ENCODE peak calls at places on chromosomes 11 and 22, in seven cellular contexts. S is HFFc6; N is HFF-Myc; E is fibroblast of lung; H is left ventricle myocardium inferior; K is fibroblast of the aortic adventitia; U is activated CD8-positive, alpha-beta T cell treated with anti-CD3 and anti-CD28 coated beads for 36 hours. T is an unnamed sample.

GRCh38 chr11:116887909-116888556 is 50.6 kb upstream of the APOA1 start:
- DNase-seq in S (peak), N (no peak), E (no peak), H (peak), K (peak), U (no peak), T (no peak)

GRCh38 chr11:64081663-64082442 is 46.1 kb downstream of the FLRT1 start:
- DNase-seq in S (no peak), N (no peak), E (no peak), H (no peak), K (no peak), U (no peak), T (no peak)

GRCh38 chr11:413120-414081 is 1.4 kb downstream of the SIGIRR start:
- DNase-seq in S (no peak), N (no peak), E (no peak), H (no peak), K (no peak), U (peak), T (peak)

GRCh38 chr22:46609175-46609690 is 11.0 kb upstream of the GRAMD4 start:
- DNase-seq in S (no peak), N (no peak), E (no peak), H (no peak), K (no peak), U (no peak), T (no peak)

GRCh38 chr22:49962751-49963646 is 2.4 kb downstream of the PIM3 start:
- DNase-seq in S (no peak), N (no peak), E (no peak), H (peak), K (no peak), U (no peak), T (peak)

GRCh38 chr11:12397953-12398352 is 20.6 kb downstream of the PARVA start:
- DNase-seq in S (peak), N (peak), E (peak), H (peak), K (peak), U (no peak), T (no peak)

GRCh38 chr22:28670153-28670552 is 9.5 kb downstream of the TTC28 start:
- DNase-seq in S (no peak), N (no peak), E (no peak), H (no peak), K (no peak), U (no peak), T (no peak)

GRCh38 chr22:44458044-44459020 is 39.7 kb downstream of the RTL6 start:
- DNase-seq in S (no peak), N (no peak), E (no peak), H (no peak), K (no peak), U (no peak), T (no peak)

GRCh38 chr11:15663778-15664218 is 549.1 kb downstream of the INSC start:
- DNase-seq in S (no peak), N (no peak), E (no peak), H (no peak), K (no peak), U (no peak), T (peak)

GRCh38 chr11:78830277-78830676 is 255.6 kb upstream of the NARS2 start:
- DNase-seq in S (no peak), N (no peak), E (no peak), H (no peak), K (no peak), U (no peak), T (peak)

GRCh38 chr22:43090130-43090789 is 1.1 kb upstream of the TTLL1 start:
- DNase-seq in S (peak), N (peak), E (peak), H (peak), K (peak), U (peak), T (no peak)

GRCh38 chr11:113664981-113665710 is 41.0 kb downstream of the TMPRSS5 start:
- DNase-seq in S (no peak), N (no peak), E (no peak), H (no peak), K (no peak), U (no peak), T (no peak)

GRCh38 chr22:50314455-50315288 is 7.2 kb upstream of the PLXNB2 start:
- DNase-seq in S (no peak), N (no peak), E (no peak), H (peak), K (no peak), U (peak), T (peak)

GRCh38 chr11:106503901-106504300 is 426.4 kb downstream of the AASDHPPT start:
- DNase-seq in S (no peak), N (no peak), E (no peak), H (no peak), K (no peak), U (no peak), T (no peak)

GRCh38 chr22:25167082-25167481 is 32.6 kb upstream of the CRYBB3 start:
- DNase-seq in S (no peak), N (no peak), E (no peak), H (no peak), K (no peak), U (no peak), T (no peak)

GRCh38 chr11:12696911-12697581 is 22.8 kb downstream of the TEAD1 start:
- DNase-seq in S (no peak), N (no peak), E (no peak), H (no peak), K (no peak), U (no peak), T (no peak)

GRCh38 chr11:134638796-134639540 is 226.9 kb upstream of the B3GAT1 start:
- DNase-seq in S (no peak), N (no peak), E (no peak), H (no peak), K (no peak), U (no peak), T (no peak)

GRCh38 chr11:131977231-131977630 is 606.8 kb downstream of the NTM start:
- DNase-seq in S (peak), N (no peak), E (no peak), H (no peak), K (peak), U (no peak), T (no peak)

GRCh38 chr11:75611823-75612222 is 49.8 kb downstream of the SERPINH1 start:
- DNase-seq in S (no peak), N (no peak), E (no peak), H (no peak), K (no peak), U (no peak), T (no peak)

GRCh38 chr22:41480397-41480735 is 11.4 kb downstream of the ACO2 start:
- DNase-seq in S (peak), N (peak), E (peak), H (no peak), K (peak), U (no peak), T (no peak)

GRCh38 chr11:106276859-106277436 is 199.5 kb downstream of the AASDHPPT start:
- DNase-seq in S (no peak), N (no peak), E (peak), H (no peak), K (peak), U (no peak), T (no peak)

GRCh38 chr11:115298613-115299012 is 205.6 kb downstream of the CADM1 start:
- DNase-seq in S (no peak), N (no peak), E (no peak), H (no peak), K (no peak), U (no peak), T (no peak)

GRCh38 chr11:62133328-62134065 is 9.7 kb downstream of the INCENP start:
- DNase-seq in S (no peak), N (no peak), E (no peak), H (no peak), K (no peak), U (no peak), T (no peak)

GRCh38 chr22:31399211-31400022 is at the start of gene DRG1:
- DNase-seq in S (peak), N (peak), E (peak), H (peak), K (peak), U (peak), T (peak)

GRCh38 chr11:77212314-77213007 is 84.4 kb downstream of the MYO7A start:
- DNase-seq in S (no peak), N (no peak), E (no peak), H (no peak), K (no peak), U (no peak), T (no peak)

GRCh38 chr11:14029971-14030531 is 67.5 kb downstream of the SPON1 start:
- DNase-seq in S (no peak), N (peak), E (peak), H (peak), K (peak), U (no peak), T (no peak)

GRCh38 chr11:66388746-66389386 is 17.3 kb upstream of the SLC29A2 start:
- DNase-seq in S (peak), N (no peak), E (peak), H (peak), K (peak), U (peak), T (peak)

GRCh38 chr11:119320593-119321524 is 3.9 kb upstream of the MCAM start:
- DNase-seq in S (no peak), N (no peak), E (peak), H (peak), K (peak), U (peak), T (peak)

GRCh38 chr22:37674951-37675929 is at the start of gene LGALS1:
- DNase-seq in S (peak), N (peak), E (peak), H (peak), K (peak), U (peak), T (peak)

GRCh38 chr11:80083561-80083960 is 642.7 kb upstream of the TENM4 start:
- DNase-seq in S (no peak), N (no peak), E (no peak), H (no peak), K (no peak), U (no peak), T (no peak)

GRCh38 chr11:117000741-117001096 is 97.5 kb downstream of the SIK3 start:
- DNase-seq in S (no peak), N (no peak), E (no peak), H (no peak), K (no peak), U (no peak), T (no peak)

GRCh38 chr11:13942908-13943505 is 19.5 kb upstream of the SPON1 start:
- DNase-seq in S (peak), N (no peak), E (peak), H (no peak), K (peak), U (no peak), T (no peak)

GRCh38 chr22:41909290-41910049 is 5.4 kb downstream of the SHISA8 start:
- DNase-seq in S (no peak), N (no peak), E (no peak), H (no peak), K (no peak), U (no peak), T (no peak)

GRCh38 chr22:27151407-27151806 is 494.0 kb downstream of the MIAT start:
- DNase-seq in S (no peak), N (no peak), E (no peak), H (no peak), K (no peak), U (no peak), T (no peak)
- TF ChIP-seq CTCF in S (peak), N (no peak), E (no peak), H (no peak), K (no peak), U (no peak), T (no peak)

GRCh38 chr11:22539851-22540376 is 85.7 kb downstream of the FANCF start:
- DNase-seq in S (no peak), N (peak), E (peak), H (no peak), K (peak), U (no peak), T (no peak)
- TF ChIP-seq CTCF in S (no peak), N (peak), E (peak), H (peak), K (peak), U (no peak), T (peak)

DNA sequence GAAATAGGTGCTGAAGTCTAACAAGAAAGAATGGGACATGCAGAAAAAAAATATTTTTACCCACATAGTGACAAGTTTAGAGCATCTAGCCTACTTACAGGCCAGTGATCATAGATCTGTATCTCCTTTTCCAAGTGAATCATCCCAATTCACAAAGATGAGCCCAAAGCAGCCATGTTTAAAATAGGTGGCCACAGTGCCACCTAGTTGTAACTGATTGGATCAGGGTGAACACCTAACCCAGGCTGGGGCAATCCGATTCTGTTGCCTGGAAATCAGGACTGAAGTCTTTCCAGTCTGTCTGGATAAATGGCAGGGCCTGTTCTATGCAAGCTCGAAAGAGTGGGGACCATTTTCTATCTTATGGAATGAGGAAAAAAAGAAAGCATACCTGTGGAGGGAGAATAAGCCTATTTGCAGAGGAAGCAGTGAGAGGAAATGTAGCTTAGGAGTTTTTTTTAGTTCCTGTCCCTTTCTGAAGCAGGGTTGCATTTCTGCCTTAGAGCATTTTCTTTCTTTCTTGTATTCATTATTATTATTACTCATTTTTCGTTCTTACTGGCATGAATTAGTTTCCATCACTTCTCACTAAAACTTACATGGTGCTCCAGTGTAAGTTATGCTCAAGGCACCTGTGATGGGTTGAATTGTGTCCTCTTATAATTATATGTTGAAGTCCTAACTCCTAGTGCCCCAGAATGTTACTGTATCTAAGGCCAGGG is 113.2 kb upstream of the RAG2 start:
- DNase-seq in S (no peak), N (no peak), E (no peak), H (no peak), K (no peak), U (no peak), T (no peak)
- TF ChIP-seq CTCF in S (peak), N (peak), E (peak), H (no peak), K (no peak), U (no peak), T (no peak)

GRCh38 chr22:26564672-26565071 is 25.3 kb downstream of the TPST2 start:
- DNase-seq in S (no peak), N (no peak), E (no peak), H (no peak), K (no peak), U (no peak), T (no peak)

GRCh38 chr22:26565181-26565580 is 24.8 kb downstream of the TPST2 start:
- DNase-seq in S (no peak), N (no peak), E (no peak), H (no peak), K (no peak), U (no peak), T (no peak)

GRCh38 chr22:26564181-26564580 is 25.8 kb downstream of the TPST2 start:
- DNase-seq in S (no peak), N (no peak), E (no peak), H (no peak), K (no peak), U (no peak), T (no peak)

GRCh38 chr22:26561756-26562417 is 28.0 kb downstream of the TPST2 start:
- DNase-seq in S (no peak), N (no peak), E (no peak), H (peak), K (no peak), U (no peak), T (no peak)

GRCh38 chr22:26563022-26563421 is 26.9 kb downstream of the TPST2 start:
- DNase-seq in S (no peak), N (no peak), E (no peak), H (no peak), K (no peak), U (peak), T (no peak)
- TF ChIP-seq CTCF in S (peak), N (no peak), E (no peak), H (peak), K (no peak), U (no peak), T (no peak)

GRCh38 chr11:125431009-125431408 is 65.1 kb downstream of the FEZ1 start:
- DNase-seq in S (no peak), N (no peak), E (no peak), H (no peak), K (no peak), U (no peak), T (no peak)

GRCh38 chr11:125429174-125429707 is 66.8 kb downstream of the FEZ1 start:
- DNase-seq in S (peak), N (no peak), E (peak), H (peak), K (peak), U (peak), T (peak)

GRCh38 chr11:125429807-125430678 is 66.0 kb downstream of the FEZ1 start:
- DNase-seq in S (no peak), N (no peak), E (no peak), H (no peak), K (no peak), U (no peak), T (no peak)

GRCh38 chr11:125426818-125427528 is 69.1 kb downstream of the FEZ1 start:
- DNase-seq in S (no peak), N (no peak), E (no peak), H (no peak), K (no peak), U (no peak), T (no peak)

DNA sequence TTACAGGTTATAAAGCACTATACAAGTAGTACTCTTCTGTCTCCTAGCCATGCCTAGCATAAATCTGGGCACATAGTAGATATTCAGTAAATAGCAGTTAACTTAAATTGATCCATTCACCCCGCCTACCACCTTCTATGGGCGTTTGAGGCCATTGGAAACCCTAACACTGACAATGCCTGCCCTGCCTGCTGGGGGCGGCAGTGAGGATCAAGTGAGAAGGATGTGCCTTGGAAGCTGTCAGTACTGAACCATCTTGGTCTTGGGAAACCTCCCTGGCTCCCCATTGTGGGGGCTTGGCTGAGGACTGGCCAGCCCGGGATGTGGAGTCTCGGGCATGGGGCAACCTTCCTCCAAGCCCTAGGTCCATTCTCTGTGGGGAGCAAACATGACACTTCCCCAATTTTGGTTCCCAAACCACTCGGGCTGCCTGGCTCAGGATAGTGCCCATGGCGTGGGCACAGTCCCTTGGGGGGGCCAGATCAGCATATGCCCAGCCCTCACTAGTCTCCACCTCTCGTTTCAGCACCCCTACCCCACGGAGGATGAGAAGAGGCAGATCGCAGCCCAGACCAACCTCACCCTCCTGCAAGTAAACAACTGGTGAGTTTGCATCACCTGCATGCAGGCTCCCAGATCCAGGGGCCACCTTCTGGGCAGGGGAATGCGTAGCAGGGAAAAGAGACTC is 67.4 kb downstream of the FEZ1 start:
- DNase-seq in S (no peak), N (no peak), E (no peak), H (no peak), K (no peak), U (no peak), T (no peak)
- TF ChIP-seq CTCF in S (no peak), N (no peak), E (no peak), H (no peak), K (no peak), U (no peak), T (no peak)

GRCh38 chr11:94740975-94741707 is 27.0 kb upstream of the AMOTL1 start:
- DNase-seq in S (peak), N (peak), E (peak), H (no peak), K (peak), U (peak), T (peak)
- TF ChIP-seq CTCF in S (peak), N (peak), E (peak), H (peak), K (peak), U (no peak), T (peak)

T was measured in nephron progenitor cell.